ENCODE peak calls at places on chromosomes 2 and 18, in ten cellular contexts. One of them, this sample, is unnamed.

GRCh38 chr2:46983065-46983801 is 67.6 kb upstream of the MCFD2 start:
- DNase-seq in neuronal stem cell: no peak
- DNase-seq in Panc1: no peak
- DNase-seq in suprapubic skin: no peak
- DNase-seq in tibial nerve: no peak
- DNase-seq in heart left ventricle: peak; percentile 45
- DNase-seq in CD4-positive, CD25-positive, alpha-beta regulatory T cell: peak; percentile 74
- DNase-seq in heart right ventricle: no peak
- DNase-seq in CD8-positive, alpha-beta T cell: no peak
- DNase-seq in tibial artery: peak; percentile 53
- DNase-seq in this sample: no peak

GRCh38 chr2:235139956-235140800 is 188.4 kb downstream of the SH3BP4 start:
- DNase-seq in Panc1: no peak
- DNase-seq in heart right ventricle: no peak
- DNase-seq in tibial nerve: no peak
- DNase-seq in tibial artery: no peak
- DNase-seq in heart left ventricle: no peak
- DNase-seq in CD8-positive, alpha-beta T cell: no peak
- DNase-seq in neuronal stem cell: no peak
- DNase-seq in CD4-positive, CD25-positive, alpha-beta regulatory T cell: no peak
- DNase-seq in suprapubic skin: no peak
- DNase-seq in this sample: no peak

GRCh38 chr2:155250800-155251199 is 552.3 kb downstream of the KCNJ3 start:
- DNase-seq in CD4-positive, CD25-positive, alpha-beta regulatory T cell: no peak
- DNase-seq in neuronal stem cell: peak; percentile 12
- DNase-seq in CD8-positive, alpha-beta T cell: no peak
- DNase-seq in tibial nerve: no peak
- DNase-seq in suprapubic skin: no peak
- DNase-seq in tibial artery: no peak
- DNase-seq in Panc1: peak; percentile 7
- DNase-seq in heart right ventricle: no peak
- DNase-seq in heart left ventricle: no peak
- DNase-seq in this sample: no peak

GRCh38 chr2:212177724-212178123 is 360.9 kb downstream of the ERBB4 start:
- DNase-seq in tibial nerve: no peak
- DNase-seq in neuronal stem cell: no peak
- DNase-seq in heart left ventricle: no peak
- DNase-seq in tibial artery: no peak
- DNase-seq in Panc1: no peak
- DNase-seq in suprapubic skin: no peak
- DNase-seq in CD4-positive, CD25-positive, alpha-beta regulatory T cell: no peak
- DNase-seq in heart right ventricle: no peak
- DNase-seq in CD8-positive, alpha-beta T cell: no peak
- DNase-seq in this sample: no peak

GRCh38 chr2:140659293-140659692 is 1471.5 kb downstream of the LRP1B start:
- DNase-seq in CD8-positive, alpha-beta T cell: no peak
- DNase-seq in neuronal stem cell: no peak
- DNase-seq in tibial nerve: no peak
- DNase-seq in Panc1: no peak
- DNase-seq in tibial artery: no peak
- DNase-seq in CD4-positive, CD25-positive, alpha-beta regulatory T cell: no peak
- DNase-seq in heart left ventricle: no peak
- DNase-seq in heart right ventricle: no peak
- DNase-seq in suprapubic skin: no peak
- DNase-seq in this sample: no peak

GRCh38 chr2:227462463-227462951 is 9.4 kb upstream of the AGFG1 start:
- DNase-seq in neuronal stem cell: no peak
- DNase-seq in Panc1: no peak
- DNase-seq in suprapubic skin: no peak
- DNase-seq in tibial artery: no peak
- DNase-seq in heart right ventricle: no peak
- DNase-seq in heart left ventricle: no peak
- DNase-seq in CD8-positive, alpha-beta T cell: no peak
- DNase-seq in CD4-positive, CD25-positive, alpha-beta regulatory T cell: peak; percentile 42
- DNase-seq in tibial nerve: no peak
- DNase-seq in this sample: no peak

GRCh38 chr2:169667583-169667982 is 26.6 kb downstream of the CFAP210 start:
- DNase-seq in CD4-positive, CD25-positive, alpha-beta regulatory T cell: no peak
- DNase-seq in suprapubic skin: no peak
- DNase-seq in Panc1: no peak
- DNase-seq in neuronal stem cell: no peak
- DNase-seq in heart right ventricle: no peak
- DNase-seq in heart left ventricle: no peak
- DNase-seq in tibial nerve: no peak
- DNase-seq in tibial artery: no peak
- DNase-seq in CD8-positive, alpha-beta T cell: no peak
- DNase-seq in this sample: no peak

GRCh38 chr2:84271987-84272386 is 187.1 kb downstream of the SUCLG1 start:
- DNase-seq in heart left ventricle: no peak
- DNase-seq in suprapubic skin: no peak
- DNase-seq in heart right ventricle: no peak
- DNase-seq in neuronal stem cell: no peak
- DNase-seq in Panc1: no peak
- DNase-seq in tibial artery: no peak
- DNase-seq in CD8-positive, alpha-beta T cell: no peak
- DNase-seq in CD4-positive, CD25-positive, alpha-beta regulatory T cell: no peak
- DNase-seq in tibial nerve: no peak
- DNase-seq in this sample: no peak

GRCh38 chr2:127679680-127680361 is 4.5 kb upstream of the LIMS2 start:
- DNase-seq in Panc1: no peak
- DNase-seq in heart left ventricle: no peak
- DNase-seq in heart right ventricle: no peak
- DNase-seq in CD4-positive, CD25-positive, alpha-beta regulatory T cell: no peak
- DNase-seq in CD8-positive, alpha-beta T cell: no peak
- DNase-seq in suprapubic skin: peak; percentile 50
- DNase-seq in neuronal stem cell: no peak
- DNase-seq in tibial artery: no peak
- DNase-seq in tibial nerve: no peak
- DNase-seq in this sample: no peak

GRCh38 chr2:127681976-127682857 is 6.9 kb upstream of the LIMS2 start:
- DNase-seq in suprapubic skin: peak; percentile 13
- DNase-seq in neuronal stem cell: no peak
- DNase-seq in Panc1: no peak
- DNase-seq in CD4-positive, CD25-positive, alpha-beta regulatory T cell: no peak
- DNase-seq in heart right ventricle: no peak
- DNase-seq in tibial artery: no peak
- DNase-seq in CD8-positive, alpha-beta T cell: no peak
- DNase-seq in tibial nerve: no peak
- DNase-seq in heart left ventricle: no peak
- DNase-seq in this sample: no peak

GRCh38 chr2:127683056-127683455 is 7.7 kb upstream of the LIMS2 start:
- DNase-seq in suprapubic skin: peak; percentile 15
- DNase-seq in heart left ventricle: no peak
- DNase-seq in neuronal stem cell: no peak
- DNase-seq in heart right ventricle: no peak
- DNase-seq in Panc1: no peak
- DNase-seq in CD8-positive, alpha-beta T cell: no peak
- DNase-seq in CD4-positive, CD25-positive, alpha-beta regulatory T cell: no peak
- DNase-seq in tibial artery: no peak
- DNase-seq in tibial nerve: no peak
- DNase-seq in this sample: no peak

GRCh38 chr2:127680706-127681287 is 5.5 kb upstream of the LIMS2 start:
- DNase-seq in tibial artery: no peak
- DNase-seq in heart right ventricle: no peak
- DNase-seq in CD8-positive, alpha-beta T cell: no peak
- DNase-seq in Panc1: no peak
- DNase-seq in heart left ventricle: no peak
- DNase-seq in CD4-positive, CD25-positive, alpha-beta regulatory T cell: no peak
- DNase-seq in neuronal stem cell: no peak
- DNase-seq in tibial nerve: no peak
- DNase-seq in suprapubic skin: no peak
- DNase-seq in this sample: no peak

DNA sequence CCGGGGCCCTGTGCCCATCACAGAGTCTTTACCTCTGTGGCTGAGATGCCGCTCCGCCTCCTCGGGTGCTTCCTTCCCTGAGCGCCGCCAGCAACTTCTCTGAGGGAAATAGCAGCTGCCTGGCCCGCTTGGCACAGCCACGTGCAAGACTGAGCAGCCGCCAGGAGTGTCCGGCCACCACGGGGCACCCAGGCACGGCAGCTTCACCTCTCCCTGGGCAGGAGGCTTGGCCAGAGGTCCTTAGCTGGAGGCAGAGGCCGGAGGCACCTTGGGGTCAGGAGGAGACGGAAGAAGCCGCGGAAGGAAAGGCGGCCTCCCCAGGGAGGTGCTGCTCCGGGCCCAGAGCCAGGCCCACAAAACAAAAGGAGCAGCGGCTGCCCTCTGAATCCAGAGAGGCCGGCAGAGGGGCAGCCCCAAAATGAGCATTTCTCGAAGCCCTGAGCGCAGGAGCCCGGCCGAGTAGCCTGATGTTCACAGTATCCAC is 6.0 kb upstream of the LIMS2 start:
- DNase-seq in Panc1: no peak
- DNase-seq in suprapubic skin: peak; percentile 66
- DNase-seq in tibial nerve: no peak
- DNase-seq in neuronal stem cell: no peak
- DNase-seq in tibial artery: peak; percentile 21
- DNase-seq in CD4-positive, CD25-positive, alpha-beta regulatory T cell: no peak
- DNase-seq in heart right ventricle: peak; percentile 60
- DNase-seq in heart left ventricle: peak; percentile 63
- DNase-seq in CD8-positive, alpha-beta T cell: no peak
- DNase-seq in this sample: no peak
- H3K27ac ChIP-seq in Panc1: no peak overlapping the region
- H3K27ac ChIP-seq in suprapubic skin: no peak overlapping the region
- H3K27ac ChIP-seq in tibial nerve: peak overlapping the region; percentile 65
- H3K27ac ChIP-seq in neuronal stem cell: no peak overlapping the region
- H3K27ac ChIP-seq in tibial artery: peak overlapping the region; percentile 14
- H3K27ac ChIP-seq in CD4-positive, CD25-positive, alpha-beta regulatory T cell: no peak overlapping the region
- H3K27ac ChIP-seq in heart right ventricle: peak overlapping the region; percentile 51
- H3K27ac ChIP-seq in heart left ventricle: peak overlapping the region; percentile 74
- H3K27ac ChIP-seq in CD8-positive, alpha-beta T cell: no peak overlapping the region
- H3K27ac ChIP-seq in this sample: no peak overlapping the region

GRCh38 chr2:6079405-6079804 is 387.2 kb downstream of the SOX11 start:
- DNase-seq in heart right ventricle: no peak
- DNase-seq in tibial artery: no peak
- DNase-seq in CD8-positive, alpha-beta T cell: no peak
- DNase-seq in suprapubic skin: no peak
- DNase-seq in tibial nerve: no peak
- DNase-seq in neuronal stem cell: no peak
- DNase-seq in heart left ventricle: no peak
- DNase-seq in Panc1: no peak
- DNase-seq in CD4-positive, CD25-positive, alpha-beta regulatory T cell: no peak
- DNase-seq in this sample: no peak

GRCh38 chr2:6078414-6078813 is 386.2 kb downstream of the SOX11 start:
- DNase-seq in tibial nerve: no peak
- DNase-seq in heart right ventricle: no peak
- DNase-seq in suprapubic skin: no peak
- DNase-seq in tibial artery: no peak
- DNase-seq in neuronal stem cell: no peak
- DNase-seq in Panc1: no peak
- DNase-seq in CD8-positive, alpha-beta T cell: no peak
- DNase-seq in CD4-positive, CD25-positive, alpha-beta regulatory T cell: no peak
- DNase-seq in heart left ventricle: no peak
- DNase-seq in this sample: no peak

GRCh38 chr2:6080837-6081541 is 388.8 kb downstream of the SOX11 start:
- DNase-seq in tibial nerve: no peak
- DNase-seq in CD8-positive, alpha-beta T cell: no peak
- DNase-seq in neuronal stem cell: no peak
- DNase-seq in Panc1: no peak
- DNase-seq in heart left ventricle: no peak
- DNase-seq in heart right ventricle: no peak
- DNase-seq in tibial artery: no peak
- DNase-seq in CD4-positive, CD25-positive, alpha-beta regulatory T cell: no peak
- DNase-seq in suprapubic skin: no peak
- DNase-seq in this sample: peak; percentile 13

GRCh38 chr2:6074303-6074702 is 382.1 kb downstream of the SOX11 start:
- DNase-seq in CD4-positive, CD25-positive, alpha-beta regulatory T cell: no peak
- DNase-seq in suprapubic skin: no peak
- DNase-seq in tibial artery: no peak
- DNase-seq in heart right ventricle: no peak
- DNase-seq in CD8-positive, alpha-beta T cell: no peak
- DNase-seq in neuronal stem cell: peak; percentile 41
- DNase-seq in heart left ventricle: no peak
- DNase-seq in Panc1: no peak
- DNase-seq in tibial nerve: no peak
- DNase-seq in this sample: no peak

GRCh38 chr2:6077585-6077984 is 385.4 kb downstream of the SOX11 start:
- DNase-seq in suprapubic skin: no peak
- DNase-seq in CD4-positive, CD25-positive, alpha-beta regulatory T cell: no peak
- DNase-seq in tibial nerve: no peak
- DNase-seq in neuronal stem cell: no peak
- DNase-seq in heart left ventricle: no peak
- DNase-seq in tibial artery: no peak
- DNase-seq in CD8-positive, alpha-beta T cell: no peak
- DNase-seq in heart right ventricle: no peak
- DNase-seq in Panc1: no peak
- DNase-seq in this sample: no peak
- H3K27ac ChIP-seq in suprapubic skin: no peak overlapping the region
- H3K27ac ChIP-seq in CD4-positive, CD25-positive, alpha-beta regulatory T cell: no peak overlapping the region
- H3K27ac ChIP-seq in tibial nerve: no peak overlapping the region
- H3K27ac ChIP-seq in neuronal stem cell: no peak overlapping the region
- H3K27ac ChIP-seq in heart left ventricle: no peak overlapping the region
- H3K27ac ChIP-seq in tibial artery: no peak overlapping the region
- H3K27ac ChIP-seq in CD8-positive, alpha-beta T cell: no peak overlapping the region
- H3K27ac ChIP-seq in heart right ventricle: no peak overlapping the region
- H3K27ac ChIP-seq in Panc1: no peak overlapping the region
- H3K27ac ChIP-seq in this sample: no peak overlapping the region

GRCh38 chr18:35083174-35083712 is 42.0 kb downstream of the MAPRE2 start:
- DNase-seq in tibial nerve: no peak
- DNase-seq in heart right ventricle: peak; percentile 61
- DNase-seq in Panc1: no peak
- DNase-seq in CD8-positive, alpha-beta T cell: no peak
- DNase-seq in suprapubic skin: no peak
- DNase-seq in CD4-positive, CD25-positive, alpha-beta regulatory T cell: no peak
- DNase-seq in heart left ventricle: peak; percentile 52
- DNase-seq in neuronal stem cell: no peak
- DNase-seq in tibial artery: no peak
- DNase-seq in this sample: no peak
- H3K27ac ChIP-seq in tibial nerve: no peak overlapping the region
- H3K27ac ChIP-seq in heart right ventricle: peak overlapping the region; percentile 87
- H3K27ac ChIP-seq in Panc1: no peak overlapping the region
- H3K27ac ChIP-seq in CD8-positive, alpha-beta T cell: no peak overlapping the region
- H3K27ac ChIP-seq in suprapubic skin: no peak overlapping the region
- H3K27ac ChIP-seq in CD4-positive, CD25-positive, alpha-beta regulatory T cell: no peak overlapping the region
- H3K27ac ChIP-seq in heart left ventricle: peak overlapping the region; percentile 94
- H3K27ac ChIP-seq in neuronal stem cell: no peak overlapping the region
- H3K27ac ChIP-seq in tibial artery: peak overlapping the region; percentile 61
- H3K27ac ChIP-seq in this sample: no peak overlapping the region

DNA sequence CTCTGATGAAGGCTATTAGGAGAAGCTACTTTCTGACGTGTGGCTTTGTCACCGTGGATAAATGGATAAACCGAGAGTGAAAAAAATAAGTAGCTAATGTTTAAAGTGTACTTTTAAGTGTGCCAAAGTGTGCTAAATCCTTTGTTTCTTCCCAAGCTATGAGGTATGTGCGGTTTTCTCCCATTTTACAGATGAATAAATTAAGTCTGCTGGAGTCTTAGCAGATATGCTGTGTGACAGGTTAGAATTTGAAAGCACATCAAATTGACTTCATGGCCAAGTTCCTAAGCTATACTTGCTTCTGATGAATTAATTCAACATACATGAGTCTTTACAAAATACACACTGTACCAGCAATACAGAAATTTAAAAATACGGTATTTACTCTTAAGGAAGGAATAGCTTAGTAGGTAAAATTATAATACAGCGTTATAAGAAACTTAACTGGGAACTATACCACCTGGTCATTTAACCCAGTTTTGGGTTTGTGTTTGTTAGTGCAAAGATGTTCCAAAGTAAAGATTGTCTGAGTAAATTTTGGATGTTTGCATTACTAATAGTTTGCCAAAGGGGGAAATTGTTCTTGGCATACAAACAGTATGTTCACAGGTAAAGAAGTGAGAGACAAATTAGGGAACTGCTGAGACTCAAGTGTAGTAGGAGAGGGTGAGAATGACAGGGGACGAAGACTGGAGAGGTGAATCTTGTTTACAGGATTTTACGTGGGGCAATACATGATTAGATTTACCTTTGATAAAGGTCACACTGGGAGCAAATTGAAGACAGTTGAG is 1.4 kb downstream of the AGPS start:
- DNase-seq in suprapubic skin: no peak
- DNase-seq in CD8-positive, alpha-beta T cell: no peak
- DNase-seq in CD4-positive, CD25-positive, alpha-beta regulatory T cell: no peak
- DNase-seq in Panc1: no peak
- DNase-seq in neuronal stem cell: no peak
- DNase-seq in heart right ventricle: no peak
- DNase-seq in heart left ventricle: no peak
- DNase-seq in tibial nerve: no peak
- DNase-seq in tibial artery: no peak
- DNase-seq in this sample: no peak
- H3K27ac ChIP-seq in suprapubic skin: no peak overlapping the region
- H3K27ac ChIP-seq in CD8-positive, alpha-beta T cell: no peak overlapping the region
- H3K27ac ChIP-seq in CD4-positive, CD25-positive, alpha-beta regulatory T cell: no peak overlapping the region
- H3K27ac ChIP-seq in Panc1: peak overlapping the region; percentile 96
- H3K27ac ChIP-seq in neuronal stem cell: no peak overlapping the region
- H3K27ac ChIP-seq in heart right ventricle: peak overlapping the region; percentile 84
- H3K27ac ChIP-seq in heart left ventricle: no peak overlapping the region
- H3K27ac ChIP-seq in tibial nerve: no peak overlapping the region
- H3K27ac ChIP-seq in tibial artery: no peak overlapping the region
- H3K27ac ChIP-seq in this sample: no peak overlapping the region

This sample was measured in caudate nucleus.